ENCODE peak calls at places on chromosomes 4 and X, in four cellular contexts. G is osteocyte, R is astrocyte, Q is HS-5. M is an unnamed sample.

GRCh38 chr4:81807927-81808672 is 336.4 kb upstream of the RASGEF1B start:
- DNase-seq in G (no peak), R (no peak), Q (no peak), M (peak)

GRCh38 chrX:129099206-129099605 is 424.1 kb downstream of the SMARCA1 start:
- DNase-seq in G (no peak), R (no peak), Q (no peak), M (no peak)

GRCh38 chr4:136927172-136927571 is 605.1 kb downstream of the PCDH18 start:
- DNase-seq in G (no peak), R (peak), Q (peak), M (peak)

GRCh38 chr4:26252349-26252748 is 68.5 kb upstream of the RBPJ start:
- DNase-seq in G (no peak), R (peak), Q (no peak), M (no peak)

GRCh38 chr4:146513548-146513947 is 8.2 kb downstream of the SLC10A7 start:
- DNase-seq in G (no peak), R (no peak), Q (no peak), M (no peak)

GRCh38 chr4:36269116-36269515 is 12.3 kb upstream of the DTHD1 start:
- DNase-seq in G (no peak), R (no peak), Q (no peak), M (no peak)

GRCh38 chr4:121898150-121898549 is 27.9 kb upstream of the BBS7 start:
- DNase-seq in G (no peak), R (no peak), Q (no peak), M (peak)

GRCh38 chrX:103565752-103566151 is 19.6 kb upstream of the TCEAL4 start:
- DNase-seq in G (no peak), R (peak), Q (peak), M (peak)

GRCh38 chrX:8946488-8947050 is 87.4 kb downstream of the FAM9B start:
- DNase-seq in G (no peak), R (no peak), Q (no peak), M (no peak)

GRCh38 chrX:153928846-153929245 is 2.8 kb upstream of the ARHGAP4 start:
- DNase-seq in G (no peak), R (no peak), Q (no peak), M (no peak)

GRCh38 chr4:128686810-128687209 is 122.7 kb upstream of the JADE1 start:
- DNase-seq in G (no peak), R (no peak), Q (no peak), M (peak)

GRCh38 chrX:2710041-2710471 is 19.0 kb downstream of the CD99 start:
- DNase-seq in G (no peak), R (peak), Q (peak), M (peak)

GRCh38 chrX:40063555-40063954 is 34.2 kb downstream of the BCOR start:
- DNase-seq in G (no peak), R (no peak), Q (no peak), M (no peak)

GRCh38 chrX:22730542-22730941 is 269.2 kb upstream of the DDX53 start:
- DNase-seq in G (no peak), R (no peak), Q (no peak), M (no peak)